ENCODE peak calls at places on chromosomes 12 and 14, in five cellular contexts. S, W, X, L and G are unnamed samples.

GRCh38 chr12:24919346-24920001 is 29.4 kb downstream of the BCAT1 start:
- DNase-seq in X (no peak), L (no peak), S (no peak), W (no peak), G (no peak)

GRCh38 chr12:115464008-115464672 is 780.2 kb upstream of the TBX3 start:
- DNase-seq in S (no peak), X (no peak), L (peak; percentile 31), W (no peak), G (no peak)

GRCh38 chr12:116599285-116600122 is 40.3 kb downstream of the MAP1LC3B2 start:
- DNase-seq in S (peak; percentile 82), X (peak; percentile 83), L (peak; percentile 89), W (peak; percentile 81), G (peak; percentile 87)

GRCh38 chr14:68794856-68795601 is 2.2 kb upstream of the ZFP36L1 start:
- DNase-seq in W (no peak), L (peak; percentile 59), S (peak; percentile 45), X (no peak), G (peak; percentile 58)

GRCh38 chr12:120110550-120111501 is 5.7 kb downstream of the RAB35 start:
- DNase-seq in W (peak; percentile 62), X (no peak), S (peak; percentile 63), L (no peak), G (peak; percentile 82)

GRCh38 chr14:35969310-35969709 is 143.2 kb downstream of the BRMS1L start:
- DNase-seq in S (no peak), W (no peak), L (no peak), X (no peak), G (no peak)

GRCh38 chr12:1591029-1591428 is 3.4 kb downstream of the FBXL14 start:
- DNase-seq in W (no peak), L (peak; percentile 63), X (peak; percentile 67), S (no peak), G (no peak)

GRCh38 chr12:51156366-51156765 is 16.6 kb downstream of the TFCP2 start:
- DNase-seq in W (no peak), S (no peak), L (no peak), X (no peak), G (no peak)

GRCh38 chr12:6338955-6339761 is 2.7 kb downstream of the TNFRSF1A start:
- DNase-seq in L (no peak), X (no peak), W (no peak), S (no peak), G (no peak)

GRCh38 chr14:86055512-86055911 is 525.6 kb downstream of the FLRT2 start:
- DNase-seq in X (no peak), W (no peak), L (no peak), S (no peak), G (no peak)

GRCh38 chr12:11055306-11055705 is 6.8 kb downstream of the TAS2R46 start:
- DNase-seq in W (no peak), X (no peak), L (no peak), S (no peak), G (no peak)

GRCh38 chr14:27338012-27338411 is 740.2 kb upstream of the NOVA1 start:
- DNase-seq in L (no peak), X (no peak), S (no peak), W (no peak), G (no peak)

GRCh38 chr12:6089041-6089823 is 35.2 kb downstream of the VWF start:
- DNase-seq in W (no peak), X (no peak), L (no peak), S (no peak), G (no peak)

GRCh38 chr12:34597548-34598351 is 575.5 kb downstream of the ALG10 start:
- DNase-seq in X (no peak), W (no peak), L (no peak), S (peak; percentile 19), G (no peak)
- H3K9me3 ChIP-seq in X (peaks cover 17% of the 10 kb centered on the region), W (peaks cover 5% of the 10 kb centered on the region), L (no peaks in the 10 kb centered on the region), S (peaks cover 100% of the 10 kb centered on the region), G (peaks cover 100% of the 10 kb centered on the region)

DNA sequence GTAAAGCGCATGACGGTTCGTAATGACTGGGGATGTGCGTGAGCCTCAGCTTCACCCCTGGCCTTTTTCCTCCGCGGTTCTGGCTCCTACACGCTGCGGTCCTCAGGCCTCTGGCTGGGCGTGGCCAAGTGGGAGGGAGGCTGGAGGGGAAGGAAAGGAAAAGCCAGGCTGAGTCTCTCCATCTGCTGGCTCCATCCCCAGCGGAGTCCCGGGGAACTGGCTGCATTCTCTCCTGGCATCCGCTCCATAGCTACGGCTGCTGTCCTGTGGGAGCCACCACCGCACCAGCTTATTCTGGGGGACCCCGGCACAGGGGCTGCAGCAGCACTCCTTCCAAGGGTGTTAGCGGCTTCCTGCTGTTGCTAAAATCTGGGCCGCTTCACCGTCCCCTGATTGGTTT is 68.2 kb upstream of the SLC24A4 start:
- DNase-seq in W (peak; percentile 56), S (no peak), L (peak; percentile 42), X (no peak), G (peak; percentile 43)
- TF ChIP-seq CTCF in W (no peak), S (no peak), L (no peak), X (no peak), G (no peak)

DNA sequence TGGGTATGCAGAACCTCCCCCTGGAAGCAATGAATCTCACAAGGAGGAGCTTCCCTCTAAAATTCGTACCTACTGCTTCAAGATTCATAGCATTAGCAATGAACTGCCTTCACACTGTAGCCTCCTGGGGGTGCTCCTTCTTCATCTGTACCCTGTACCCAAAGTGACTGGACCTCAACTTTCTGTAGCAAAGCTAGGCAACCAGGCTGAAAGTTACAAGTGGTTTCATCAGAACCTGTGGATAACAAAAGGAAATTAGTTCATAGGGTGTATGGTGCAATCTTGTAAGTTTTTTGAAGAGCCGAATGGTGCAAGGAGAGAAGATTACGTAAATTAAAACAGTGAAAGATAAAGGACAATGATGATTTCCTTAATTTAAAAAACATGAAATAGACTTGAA is 1541.7 kb upstream of the FLRT2 start:
- DNase-seq in S (no peak), L (no peak), X (no peak), W (no peak), G (no peak)
- H3K9me3 ChIP-seq in S (no peaks in the 10 kb centered on the region), L (no peaks in the 10 kb centered on the region), X (no peaks in the 10 kb centered on the region), W (no peaks in the 10 kb centered on the region), G (peaks cover 19% of the 10 kb centered on the region)

DNA sequence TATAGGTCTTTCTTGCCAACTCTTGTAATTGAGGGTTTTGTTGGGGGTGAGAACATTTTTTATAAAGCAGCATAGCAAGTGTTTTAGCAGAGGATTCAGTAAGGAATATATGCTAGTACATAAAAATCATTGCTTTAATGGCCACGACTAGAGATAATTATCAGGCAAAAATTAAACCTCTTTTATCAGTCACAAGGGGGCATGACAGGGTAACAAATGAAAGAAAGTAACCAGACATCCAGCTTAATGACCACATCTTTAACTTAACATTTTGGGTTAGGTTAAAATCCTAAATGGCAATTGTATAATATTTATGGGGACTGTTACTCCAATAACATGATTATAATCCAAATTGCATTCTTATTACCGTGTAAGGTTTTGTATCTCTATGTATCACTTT is 119.6 kb downstream of the LRRIQ1 start:
- DNase-seq in S (no peak), L (no peak), W (no peak), X (no peak), G (no peak)
- TF ChIP-seq CTCF in S (no peak), L (no peak), W (no peak), X (peak; percentile 60), G (no peak)

GRCh38 chr12:41993283-41993682 is 151.4 kb downstream of the GXYLT1 start:
- DNase-seq in S (no peak), X (no peak), L (no peak), W (no peak), G (no peak)

GRCh38 chr12:41988715-41989114 is 156.0 kb downstream of the GXYLT1 start:
- DNase-seq in X (no peak), W (no peak), L (no peak), S (no peak), G (no peak)

GRCh38 chr12:41992692-41993215 is 151.9 kb downstream of the GXYLT1 start:
- DNase-seq in W (no peak), L (no peak), X (no peak), S (no peak), G (no peak)

DNA sequence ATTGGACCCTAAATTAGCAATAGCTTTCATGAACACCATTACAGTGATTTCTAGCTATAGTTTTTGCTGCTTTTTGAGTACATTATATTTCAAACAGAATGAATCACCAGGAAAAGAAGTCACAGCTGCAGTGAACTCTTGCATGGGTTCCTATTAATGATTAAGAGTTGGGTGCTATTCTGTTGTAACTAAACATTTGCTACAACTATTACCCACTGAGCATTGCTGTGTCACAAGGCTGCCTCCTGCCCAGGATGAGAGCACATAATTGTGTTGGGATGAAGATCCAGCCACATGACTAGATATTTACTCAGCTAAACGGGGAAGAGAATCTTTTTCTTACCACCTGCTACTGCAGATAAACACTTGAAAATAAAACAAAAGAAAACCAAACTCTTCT is 152.6 kb downstream of the GXYLT1 start:
- DNase-seq in X (peak; percentile 19), W (no peak), L (no peak), S (no peak), G (no peak)
- H3K9me3 ChIP-seq in X (no peaks in the 10 kb centered on the region), W (no peaks in the 10 kb centered on the region), L (no peaks in the 10 kb centered on the region), S (peaks cover 5% of the 10 kb centered on the region), G (no peaks in the 10 kb centered on the region)

DNA sequence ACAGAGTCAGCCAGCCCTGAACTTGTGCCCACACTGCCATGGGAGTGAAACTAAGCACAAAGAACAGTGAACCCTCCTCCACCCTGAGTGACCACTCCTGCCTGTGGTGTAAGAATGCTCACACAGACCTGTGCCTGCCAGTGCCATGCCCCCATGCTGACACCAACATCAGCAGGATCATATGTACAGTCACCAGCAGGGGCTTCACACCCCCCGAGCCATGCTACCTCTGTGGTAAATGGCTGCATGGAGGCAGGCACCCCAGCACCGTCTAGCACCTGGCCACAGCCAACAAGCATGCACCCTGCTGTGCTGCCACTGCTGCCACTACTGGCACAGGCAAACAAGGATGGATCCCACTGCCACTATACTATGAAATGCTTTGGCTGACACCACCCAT is 344.4 kb upstream of the CCDC196 start:
- DNase-seq in S (no peak), X (no peak), L (no peak), W (no peak), G (no peak)
- TF ChIP-seq CTCF in S (no peak), X (no peak), L (no peak), W (no peak), G (no peak)

GRCh38 chr12:34338751-34339150 is 316.5 kb downstream of the ALG10 start:
- DNase-seq in L (no peak), S (no peak), X (no peak), W (no peak), G (no peak)
- H3K9me3 ChIP-seq in L (no peaks in the 10 kb centered on the region), S (peaks cover 100% of the 10 kb centered on the region), X (no peaks in the 10 kb centered on the region), W (no peaks in the 10 kb centered on the region), G (peaks cover 100% of the 10 kb centered on the region)

DNA sequence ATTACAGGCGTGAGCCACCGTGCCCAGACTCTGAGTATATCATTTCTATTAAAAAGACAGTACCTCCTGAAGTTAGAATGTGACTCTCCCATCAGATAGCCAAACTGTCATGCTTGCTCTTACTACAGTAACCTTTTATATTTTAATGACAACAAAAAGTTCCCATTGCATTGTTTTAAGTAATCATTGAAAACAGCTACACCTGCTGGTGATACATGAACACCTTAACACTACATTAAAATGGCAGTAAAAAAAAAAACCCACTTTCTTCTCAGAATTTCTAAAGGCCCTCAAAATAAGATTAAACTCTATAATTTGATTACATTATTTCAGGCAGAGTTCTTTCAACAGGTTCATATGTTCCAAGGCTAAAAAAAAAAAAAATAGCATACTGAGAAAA is 76.7 kb downstream of the SH2B3 start:
- DNase-seq in W (no peak), S (no peak), L (no peak), X (no peak), G (no peak)
- TF ChIP-seq CTCF in W (no peak), S (no peak), L (no peak), X (peak; percentile 14), G (no peak)

GRCh38 chr14:32109676-32110075 is 32.6 kb downstream of the ARHGAP5 start:
- DNase-seq in S (no peak), W (no peak), L (no peak), X (no peak), G (no peak)
- H3K9me3 ChIP-seq in S (no peaks in the 10 kb centered on the region), W (no peaks in the 10 kb centered on the region), L (no peaks in the 10 kb centered on the region), X (no peaks in the 10 kb centered on the region), G (no peaks in the 10 kb centered on the region)